ENCODE peak calls at places on chromosomes 6 and 20, in four cellular contexts. P is heart left ventricle, J is RWPE1, A is ovary. U is an unnamed sample.

GRCh38 chr6:139981066-139981624 is 606.7 kb upstream of the CITED2 start:
- DNase-seq in P (no peak), J (no peak), A (no peak), U (no peak)

GRCh38 chr6:133992992-133993682 is 40.1 kb downstream of the TBPL1 start:
- DNase-seq in P (peak), J (no peak), A (no peak), U (no peak)

GRCh38 chr20:49568491-49569151 is 684 bp upstream of the PTGIS start:
- DNase-seq in P (no peak), J (no peak), A (peak), U (no peak)

GRCh38 chr6:79240509-79240908 is 6.0 kb upstream of the HMGN3 start:
- DNase-seq in P (no peak), J (no peak), A (no peak), U (no peak)

GRCh38 chr20:17614812-17615644 is 45.2 kb downstream of the DSTN start:
- DNase-seq in P (no peak), J (no peak), A (no peak), U (no peak)

GRCh38 chr20:9262653-9263194 is 193.8 kb downstream of the PLCB4 start:
- DNase-seq in P (no peak), J (no peak), A (no peak), U (no peak)

GRCh38 chr6:55758156-55758942 is 117.0 kb downstream of the BMP5 start:
- DNase-seq in P (peak), J (peak), A (no peak), U (no peak)

GRCh38 chr6:134593442-134593841 is 275.5 kb upstream of the SGK1 start:
- DNase-seq in P (no peak), J (no peak), A (no peak), U (no peak)

GRCh38 chr6:44381739-44382138 is 5.8 kb upstream of the CDC5L start:
- DNase-seq in P (no peak), J (no peak), A (no peak), U (no peak)

GRCh38 chr20:10763117-10763516 is 89.3 kb upstream of the JAG1 start:
- DNase-seq in P (no peak), J (no peak), A (no peak), U (no peak)

GRCh38 chr20:35539756-35540212 is 2.1 kb upstream of the ERGIC3 start:
- DNase-seq in P (no peak), J (no peak), A (no peak), U (no peak)

GRCh38 chr20:1373614-1374013 is 19.2 kb downstream of the FKBP1A start:
- DNase-seq in P (no peak), J (no peak), A (no peak), U (peak)

GRCh38 chr6:158041788-158042187 is 60.1 kb downstream of the SYNJ2 start:
- DNase-seq in P (no peak), J (no peak), A (no peak), U (no peak)

GRCh38 chr6:158039571-158040050 is 57.9 kb downstream of the SYNJ2 start:
- DNase-seq in P (peak), J (no peak), A (no peak), U (no peak)

GRCh38 chr6:158040051-158040803 is 58.6 kb downstream of the SYNJ2 start:
- DNase-seq in P (peak), J (peak), A (peak), U (no peak)

GRCh38 chr6:158041370-158041769 is 59.7 kb downstream of the SYNJ2 start:
- DNase-seq in P (no peak), J (no peak), A (no peak), U (no peak)

DNA sequence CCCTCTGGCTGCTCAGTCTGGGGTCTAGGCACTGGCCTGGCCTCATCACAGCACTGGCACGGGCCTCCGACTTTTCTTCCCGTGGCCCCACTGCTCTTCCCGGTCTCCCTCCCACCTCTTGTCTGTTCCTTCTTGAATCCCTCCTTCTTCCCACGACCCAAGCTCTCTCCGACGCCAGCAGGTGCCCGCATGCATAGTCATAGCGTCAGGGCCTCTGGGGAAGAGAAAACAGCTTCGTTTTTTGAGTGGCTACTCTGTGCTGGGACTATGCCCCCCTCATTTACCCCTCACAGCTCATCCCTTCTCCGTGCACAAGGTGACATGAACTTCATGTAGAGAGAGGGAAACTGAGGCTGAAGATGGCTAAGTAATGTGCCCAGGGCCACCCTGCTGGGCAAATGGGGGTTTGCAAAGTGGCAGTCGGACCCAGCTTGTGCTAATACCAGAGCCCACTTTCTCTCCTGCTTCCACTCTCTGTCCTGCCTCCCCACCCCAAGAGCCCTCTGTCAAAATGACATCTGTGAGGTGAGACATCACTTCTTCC is 59.2 kb downstream of the SYNJ2 start:
- DNase-seq in P (peak), J (no peak), A (no peak), U (no peak)
- H3K27ac ChIP-seq in P (peak), J (peak), A (peak), U (peak)

GRCh38 chr6:150134280-150134920 is 8.4 kb upstream of the PPP1R14C start:
- DNase-seq in P (no peak), J (no peak), A (no peak), U (no peak)

GRCh38 chr6:150133686-150134085 is 9.2 kb upstream of the PPP1R14C start:
- DNase-seq in P (no peak), J (no peak), A (no peak), U (no peak)

GRCh38 chr6:150128425-150128824 is 14.4 kb upstream of the PPP1R14C start:
- DNase-seq in P (no peak), J (no peak), A (no peak), U (no peak)

GRCh38 chr6:150126641-150127291 is 16.1 kb upstream of the PPP1R14C start:
- DNase-seq in P (no peak), J (no peak), A (no peak), U (no peak)

GRCh38 chr6:150129616-150130505 is 13.0 kb upstream of the PPP1R14C start:
- DNase-seq in P (no peak), J (no peak), A (no peak), U (peak)
- H3K27ac ChIP-seq in P (no peak), J (no peak), A (no peak), U (no peak)

DNA sequence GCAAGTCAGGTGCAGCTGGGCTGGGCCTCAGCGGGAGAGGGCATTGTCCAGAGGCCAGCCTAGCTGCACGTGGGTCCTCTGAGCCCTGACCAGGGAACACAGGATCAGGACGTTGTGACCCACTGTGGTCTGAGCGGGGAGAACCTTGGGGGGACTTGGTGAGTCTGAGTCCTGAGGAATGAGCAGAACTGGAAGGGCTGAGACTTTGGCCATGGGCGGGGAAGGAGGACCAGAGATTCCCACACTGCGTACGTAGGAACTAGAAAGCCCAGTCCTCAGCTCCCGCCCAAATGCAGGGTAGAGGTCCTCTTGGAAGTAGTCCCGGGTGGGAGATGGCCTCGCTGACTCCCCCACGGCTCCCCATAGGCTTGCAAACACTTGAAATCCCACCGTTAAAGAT is 42.5 kb downstream of the GABRR2 start:
- DNase-seq in P (no peak), J (no peak), A (no peak), U (no peak)
- H3K27ac ChIP-seq in P (no peak), J (no peak), A (no peak), U (no peak)

DNA sequence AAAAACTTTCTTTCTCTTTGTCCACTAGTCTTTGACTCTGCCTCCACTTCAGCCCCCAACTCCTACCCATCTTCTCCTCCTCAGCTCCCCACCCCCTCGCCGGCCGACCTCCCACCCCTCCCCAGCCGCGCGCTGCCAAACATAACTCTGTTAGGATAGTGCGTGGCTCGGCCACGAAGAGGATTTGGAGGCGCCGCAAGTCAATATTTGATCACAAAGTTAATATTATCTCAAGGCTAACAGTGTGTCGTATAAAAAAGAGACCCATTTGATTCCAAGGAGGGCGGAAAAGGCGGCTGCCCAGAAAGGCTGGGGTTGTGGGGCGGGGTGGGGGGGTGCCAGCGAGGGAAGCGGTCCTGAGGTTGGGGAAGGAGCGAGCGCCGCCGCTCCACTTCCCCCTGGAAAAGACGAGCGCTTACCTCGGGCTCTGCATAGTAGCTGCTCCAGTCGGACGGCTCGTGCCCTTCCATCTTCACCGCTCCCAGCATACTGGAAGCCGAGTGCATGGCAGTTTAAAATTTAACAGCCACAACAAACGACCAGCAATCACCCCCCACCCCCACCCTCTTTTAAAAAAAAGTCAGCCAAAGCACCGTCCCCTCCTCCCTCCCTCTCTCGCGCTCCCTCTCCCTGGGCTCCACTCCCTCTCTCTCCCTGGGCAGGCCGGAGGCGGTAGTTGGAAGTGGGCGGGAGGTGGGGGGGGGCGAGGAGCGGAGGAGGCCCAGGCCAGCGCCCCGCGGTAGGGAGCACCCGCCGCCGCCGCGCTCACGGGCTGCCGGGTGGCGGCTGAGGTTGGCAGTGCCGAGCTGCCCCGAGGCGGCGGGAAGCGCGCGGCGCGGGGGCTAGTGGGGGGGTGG is at the start of gene FOXA2:
- DNase-seq in P (no peak), J (peak), A (no peak), U (no peak)
- H3K27ac ChIP-seq in P (no peak), J (peak), A (no peak), U (no peak)

DNA sequence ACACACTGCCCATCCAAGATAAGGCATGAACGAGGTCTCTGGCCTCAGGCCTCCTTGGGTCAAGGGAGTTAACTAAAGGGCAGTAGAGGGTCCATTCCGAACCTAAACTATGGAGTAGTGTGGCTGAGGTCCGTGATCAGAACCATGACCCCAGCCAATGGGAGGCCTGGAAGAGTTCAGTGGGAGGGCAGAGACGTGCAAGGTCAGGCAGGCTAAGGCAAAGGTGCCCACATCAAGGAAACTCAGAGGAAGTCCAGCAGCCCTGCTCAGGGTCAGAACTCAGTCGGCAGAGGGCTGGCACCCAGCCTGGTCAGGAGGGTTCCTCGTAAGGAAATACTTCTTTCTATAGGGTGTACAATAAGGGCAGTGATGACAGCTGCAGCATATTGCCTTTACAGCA is 152.2 kb downstream of the SOD2 start:
- DNase-seq in P (no peak), J (no peak), A (no peak), U (no peak)
- H3K27ac ChIP-seq in P (no peak), J (no peak), A (no peak), U (no peak)

GRCh38 chr20:3042621-3043020 is 801 bp upstream of the GNRH2 start:
- DNase-seq in P (peak), J (no peak), A (peak), U (no peak)
- H3K27ac ChIP-seq in P (peak), J (peak), A (peak), U (peak)

GRCh38 chr20:19876828-19877227 is 118.8 kb downstream of the RIN2 start:
- DNase-seq in P (no peak), J (no peak), A (no peak), U (no peak)

GRCh38 chr20:19881080-19881840 is 123.2 kb downstream of the RIN2 start:
- DNase-seq in P (no peak), J (no peak), A (no peak), U (no peak)

GRCh38 chr20:19880256-19881079 is 122.4 kb downstream of the RIN2 start:
- DNase-seq in P (no peak), J (peak), A (no peak), U (no peak)

GRCh38 chr20:19874328-19874727 is 116.3 kb downstream of the RIN2 start:
- DNase-seq in P (no peak), J (no peak), A (no peak), U (no peak)

DNA sequence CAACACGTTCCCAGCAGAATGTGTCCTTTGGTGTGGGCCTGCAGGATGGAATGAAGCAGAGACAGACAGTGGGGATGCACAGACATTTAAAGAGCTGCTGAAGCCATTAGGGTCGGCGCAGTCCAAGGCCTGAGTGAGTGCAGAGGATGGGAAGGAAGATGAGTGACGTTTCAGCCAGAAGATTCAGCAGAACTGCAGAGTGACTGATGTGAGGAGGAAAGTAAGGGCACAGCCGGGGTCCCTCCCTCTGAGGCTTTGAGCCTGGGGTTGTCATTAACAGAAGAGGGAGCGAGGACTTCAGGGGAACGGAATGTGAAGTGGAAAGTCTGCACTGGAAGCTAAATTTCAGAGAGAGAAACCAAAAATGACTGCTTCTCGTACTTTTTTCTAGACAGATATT is 117.7 kb downstream of the RIN2 start:
- DNase-seq in P (no peak), J (no peak), A (no peak), U (no peak)
- H3K27ac ChIP-seq in P (peak), J (peak), A (peak), U (peak)

DNA sequence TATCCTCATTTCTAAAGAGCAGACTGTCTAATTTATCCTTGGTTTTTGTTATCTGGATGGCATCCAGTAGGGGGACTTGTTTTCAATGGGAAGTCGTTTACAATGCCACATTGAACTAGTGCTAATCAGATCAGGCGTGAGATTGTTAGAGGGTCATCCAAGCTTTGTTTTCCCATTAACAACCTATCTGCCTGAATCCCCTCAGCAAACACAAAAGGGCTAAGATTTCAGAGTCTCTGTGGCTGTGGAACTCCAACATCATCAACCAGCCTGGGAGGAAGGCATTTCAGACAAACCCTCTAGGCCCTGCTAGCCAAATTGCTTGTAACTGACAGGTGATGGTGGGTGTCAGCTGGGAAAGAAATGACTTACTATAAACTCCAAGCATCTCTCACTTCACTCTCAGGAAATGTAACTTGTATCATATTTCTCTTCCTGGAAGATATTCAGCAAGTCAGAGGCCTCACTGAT is 47.7 kb downstream of the COL19A1 start:
- DNase-seq in P (no peak), J (no peak), A (no peak), U (no peak)
- H3K27ac ChIP-seq in P (no peak), J (no peak), A (no peak), U (no peak)